ENCODE peak calls at places on chromosomes 1 and 21, in five cellular contexts. O is right atrium auricular region, G is HCT116, C is NAMALWA, V is ecto neural progenitor cell. N is an unnamed sample.

GRCh38 chr1:221741364-221741970 is 422 bp downstream of the DUSP10 start:
- DNase-seq in G (no peak), O (no peak), C (peak; percentile 56), V (peak; percentile 54), N (peak; percentile 84)

GRCh38 chr1:78520216-78520615 is 29.4 kb downstream of the PTGFR start:
- DNase-seq in V (no peak), G (no peak), C (no peak), O (no peak), N (no peak)

GRCh38 chr1:26121854-26122773 is 10.5 kb downstream of the PDIK1L start:
- DNase-seq in C (no peak), G (no peak), O (no peak), V (no peak), N (no peak)

GRCh38 chr1:211965108-211965805 is 70.1 kb downstream of the INTS7 start:
- DNase-seq in G (no peak), O (no peak), V (no peak), C (peak; percentile 37), N (no peak)

GRCh38 chr1:39896909-39897685 is 4.6 kb downstream of the MYCL start:
- DNase-seq in V (no peak), C (no peak), O (no peak), G (no peak), N (no peak)

GRCh38 chr1:227886993-227887696 is 60.6 kb downstream of the WNT9A start:
- DNase-seq in O (peak; percentile 80), C (no peak), G (no peak), V (peak; percentile 84), N (peak; percentile 83)

GRCh38 chr1:10299174-10299573 is 88.8 kb downstream of the KIF1B start:
- DNase-seq in O (no peak), C (peak; percentile 19), G (no peak), V (no peak), N (no peak)

GRCh38 chr1:89952021-89952995 is 42.6 kb upstream of the ZNF326 start:
- DNase-seq in C (no peak), V (no peak), O (no peak), G (no peak), N (no peak)

GRCh38 chr1:94024109-94024792 is 96.7 kb downstream of the ABCA4 start:
- DNase-seq in G (no peak), C (no peak), O (no peak), V (no peak), N (no peak)

GRCh38 chr21:44331650-44332306 is 7.4 kb downstream of the CFAP410 start:
- DNase-seq in O (no peak), C (no peak), G (no peak), V (no peak), N (no peak)

GRCh38 chr1:226975259-226975908 is 35.3 kb downstream of the COQ8A start:
- DNase-seq in G (no peak), C (no peak), O (no peak), V (peak; percentile 54), N (no peak)

GRCh38 chr1:181251001-181251712 is 162.7 kb downstream of the IER5 start:
- DNase-seq in C (no peak), G (peak; percentile 67), O (no peak), V (no peak), N (no peak)

GRCh38 chr21:42495765-42496119 is 282 bp downstream of the RSPH1 start:
- DNase-seq in O (no peak), G (no peak), V (no peak), C (no peak), N (no peak)

GRCh38 chr1:45843474-45843905 is 40.1 kb downstream of the MAST2 start:
- DNase-seq in G (no peak), O (no peak), C (peak; percentile 47), V (no peak), N (no peak)

GRCh38 chr1:39131940-39132339 is 72.6 kb upstream of the MACF1 start:
- DNase-seq in V (no peak), C (no peak), G (no peak), O (no peak), N (no peak)

N was measured in spleen.